ENCODE peak calls at places on chromosomes 3 and 15, in nine cellular contexts. P, A, J, V, I, W, S, O and Q are unnamed samples.
A peak's percentile ranks its signal among the peaks of the same experiment; 100 is the strongest.

GRCh38 chr15:33675246-33675645 is 293.1 kb upstream of the CHRM5 start:
- DNase-seq in P (no peak), W (no peak), V (no peak), A (peak; percentile 56), S (peak; percentile 49), J (no peak), I (no peak), O (peak; percentile 26), Q (no peak)

GRCh38 chr15:65663521-65663920 is 41.8 kb downstream of the SLC24A1 start:
- DNase-seq in O (no peak), V (no peak), I (no peak), A (no peak), W (no peak), P (no peak), S (no peak), J (no peak), Q (no peak)

GRCh38 chr3:177283983-177284382 is 86.7 kb upstream of the TBL1XR1 start:
- DNase-seq in S (no peak), O (no peak), P (no peak), A (no peak), J (no peak), W (no peak), I (no peak), V (no peak), Q (no peak)

GRCh38 chr3:117287602-117288001 is 578.0 kb downstream of the TUSC7 start:
- DNase-seq in V (no peak), P (no peak), S (no peak), A (no peak), W (no peak), I (no peak), O (no peak), J (no peak), Q (no peak)

GRCh38 chr3:182245059-182245458 is 533.3 kb downstream of the SOX2 start:
- DNase-seq in A (no peak), W (no peak), J (no peak), V (no peak), S (no peak), I (no peak), O (no peak), P (no peak), Q (no peak)

GRCh38 chr3:49411550-49411967 is 217 bp downstream of the RHOA start:
- DNase-seq in O (no peak), W (no peak), J (peak; percentile 95), P (peak; percentile 57), S (no peak), I (no peak), V (no peak), A (no peak), Q (peak; percentile 65)

GRCh38 chr15:72304596-72304995 is 15.4 kb downstream of the CELF6 start:
- DNase-seq in O (no peak), W (no peak), S (no peak), J (no peak), I (no peak), P (no peak), V (no peak), A (no peak), Q (no peak)

GRCh38 chr15:69338535-69339213 is 40.0 kb downstream of the PAQR5 start:
- DNase-seq in P (no peak), O (peak; percentile 47), A (no peak), W (no peak), S (no peak), J (no peak), V (no peak), I (no peak), Q (no peak)

GRCh38 chr15:62454567-62455172 is 289.6 kb upstream of the C2CD4B start:
- DNase-seq in V (no peak), P (no peak), A (peak; percentile 73), O (no peak), J (no peak), W (no peak), S (no peak), I (no peak), Q (no peak)

GRCh38 chr3:52558436-52558835 is 22.0 kb downstream of the UQCC5 start:
- DNase-seq in A (peak; percentile 40), O (no peak), V (no peak), W (no peak), S (no peak), I (no peak), J (no peak), P (no peak), Q (no peak)

GRCh38 chr3:101963902-101964362 is 114.6 kb downstream of the NFKBIZ start:
- DNase-seq in V (no peak), P (no peak), S (no peak), J (no peak), A (no peak), O (no peak), W (no peak), I (no peak), Q (no peak)

GRCh38 chr3:58141766-58142345 is 68.9 kb downstream of the DNASE1L3 start:
- DNase-seq in I (no peak), V (no peak), P (no peak), O (no peak), S (no peak), A (no peak), J (no peak), W (no peak), Q (no peak)

GRCh38 chr15:58521293-58521991 is 89.7 kb downstream of the LIPC start:
- DNase-seq in V (no peak), O (peak; percentile 34), S (no peak), J (peak; percentile 89), W (no peak), A (peak; percentile 65), P (no peak), I (no peak), Q (no peak)

GRCh38 chr3:12005951-12006625 is 1.9 kb downstream of the SYN2 start:
- DNase-seq in W (no peak), O (no peak), P (no peak), V (no peak), S (no peak), A (no peak), I (no peak), J (no peak), Q (no peak)

GRCh38 chr15:91783001-91783400 is 70.5 kb upstream of the SLCO3A1 start:
- DNase-seq in A (no peak), P (no peak), I (no peak), O (no peak), S (no peak), V (no peak), W (no peak), J (no peak), Q (no peak)

GRCh38 chr3:100932491-100932890 is 60.7 kb downstream of the ABI3BP start:
- DNase-seq in W (no peak), S (no peak), P (no peak), A (peak; percentile 7), J (no peak), I (no peak), V (no peak), O (no peak), Q (no peak)

GRCh38 chr15:58742424-58743160 is 6.9 kb downstream of the ADAM10 start:
- DNase-seq in V (no peak), W (no peak), P (no peak), S (peak; percentile 21), A (peak; percentile 64), O (no peak), J (no peak), I (no peak), Q (no peak)

GRCh38 chr3:133662256-133662773 is 574 bp upstream of the TOPBP1 start:
- DNase-seq in P (peak; percentile 40), S (no peak), O (no peak), I (peak; percentile 29), V (no peak), W (peak; percentile 54), A (peak; percentile 53), J (no peak), Q (peak; percentile 38)

GRCh38 chr15:41658689-41659088 is 1.5 kb upstream of the MGA start:
- DNase-seq in P (no peak), J (no peak), O (no peak), V (no peak), W (no peak), S (no peak), I (no peak), A (no peak), Q (no peak)

GRCh38 chr15:35654334-35654733 is 108.4 kb upstream of the DPH6 start:
- DNase-seq in P (no peak), V (no peak), O (no peak), I (no peak), W (no peak), A (peak; percentile 69), J (no peak), S (no peak), Q (no peak)

GRCh38 chr3:89504432-89504831 is 397.0 kb downstream of the EPHA3 start:
- DNase-seq in W (no peak), V (no peak), I (no peak), P (no peak), S (no peak), J (no peak), A (no peak), O (no peak), Q (no peak)

GRCh38 chr15:79442911-79443310 is 10.8 kb downstream of the MINAR1 start:
- DNase-seq in S (peak; percentile 38), I (no peak), W (peak; percentile 43), V (no peak), J (no peak), P (no peak), O (no peak), A (no peak), Q (no peak)

GRCh38 chr3:108940166-108940565 is 13.5 kb downstream of the GUCA1C start:
- DNase-seq in O (no peak), V (no peak), S (no peak), P (no peak), J (no peak), A (no peak), W (no peak), I (no peak), Q (no peak)

GRCh38 chr3:128416578-128417150 is 50.0 kb downstream of the DNAJB8 start:
- DNase-seq in P (no peak), S (no peak), A (peak; percentile 93), I (no peak), O (peak; percentile 92), V (no peak), W (no peak), J (no peak), Q (no peak)

GRCh38 chr15:90205050-90205848 is 4.1 kb downstream of the SEMA4B start:
- DNase-seq in J (peak; percentile 51), W (no peak), I (no peak), S (no peak), O (no peak), A (no peak), V (no peak), P (no peak), Q (no peak)

GRCh38 chr3:171753025-171753472 is 57.2 kb downstream of the PLD1 start:
- DNase-seq in I (no peak), P (no peak), W (no peak), V (no peak), A (no peak), J (no peak), O (no peak), S (peak; percentile 42), Q (no peak)

GRCh38 chr15:72200395-72201237 is 3.0 kb upstream of the GRAMD2A start:
- DNase-seq in P (no peak), J (no peak), S (no peak), I (no peak), O (no peak), V (no peak), A (no peak), W (no peak), Q (no peak)

GRCh38 chr3:111338059-111338698 is 203.8 kb upstream of the CD96 start:
- DNase-seq in O (peak; percentile 66), I (no peak), A (peak; percentile 88), J (no peak), P (peak; percentile 69), W (no peak), S (peak; percentile 72), V (peak; percentile 66), Q (peak; percentile 57)

GRCh38 chr3:113040231-113040630 is 49.4 kb downstream of the GTPBP8 start:
- DNase-seq in S (no peak), O (no peak), A (no peak), J (no peak), P (no peak), V (no peak), W (no peak), I (no peak), Q (no peak)

GRCh38 chr3:162141232-162141631 is 644.6 kb downstream of the OTOL1 start:
- DNase-seq in P (no peak), V (no peak), W (no peak), J (no peak), S (no peak), O (no peak), I (no peak), A (peak; percentile 59), Q (no peak)

GRCh38 chr15:69158843-69159240 is 1.6 kb upstream of the GLCE start:
- DNase-seq in W (no peak), S (no peak), V (no peak), I (no peak), O (no peak), A (no peak), P (no peak), J (no peak), Q (no peak)